ENCODE peak calls at places on chromosomes 6 and 20, in ten cellular contexts. F is aorta; L is A549; H is CD8-positive, alpha-beta T cell; Y is heart right ventricle; W is trophoblast cell; K is gastrocnemius medialis; Z is OCI-LY7; R is upper lobe of left lung; P is neural progenitor cell. N is an unnamed sample.

GRCh38 chr6:1110164-1110563 is 201.7 kb upstream of the FOXQ1 start:
- DNase-seq in F (no peak), L (no peak), H (no peak), Y (no peak), W (no peak), K (no peak), Z (no peak), R (no peak), P (no peak), N (no peak)

GRCh38 chr6:118856301-118856700 is 37.7 kb upstream of the ASF1A start:
- DNase-seq in F (no peak), L (no peak), H (no peak), Y (no peak), W (peak), K (no peak), Z (no peak), R (no peak), P (no peak), N (no peak)

GRCh38 chr6:138588805-138589434 is 89.6 kb upstream of the NHSL1 start:
- DNase-seq in F (no peak), L (peak), H (peak), Y (no peak), W (peak), K (peak), Z (peak), R (peak), P (peak), N (peak)

GRCh38 chr20:62774762-62775161 is 21.5 kb upstream of the MRGBP start:
- DNase-seq in F (no peak), L (no peak), H (no peak), Y (no peak), W (no peak), K (no peak), Z (no peak), R (peak), P (no peak), N (no peak)

GRCh38 chr6:34969662-34970265 is 80.7 kb downstream of the ANKS1A start:
- DNase-seq in F (no peak), L (no peak), H (no peak), Y (no peak), W (peak), K (no peak), Z (no peak), R (no peak), P (no peak), N (no peak)

GRCh38 chr6:14380421-14380820 is 262.8 kb downstream of the CD83 start:
- DNase-seq in F (no peak), L (no peak), H (no peak), Y (no peak), W (no peak), K (no peak), Z (no peak), R (no peak), P (peak), N (no peak)

GRCh38 chr6:132491303-132491702 is 21.6 kb downstream of the STX7 start:
- DNase-seq in F (peak), L (no peak), H (no peak), Y (no peak), W (no peak), K (no peak), Z (peak), R (no peak), P (no peak), N (no peak)

GRCh38 chr6:166459906-166460305 is 77.2 kb upstream of the MPC1 start:
- DNase-seq in F (no peak), L (no peak), H (no peak), Y (no peak), W (no peak), K (no peak), Z (no peak), R (no peak), P (no peak), N (no peak)

GRCh38 chr6:28907394-28907793 is 16.4 kb downstream of the TRIM27 start:
- DNase-seq in F (peak), L (no peak), H (no peak), Y (no peak), W (peak), K (no peak), Z (no peak), R (peak), P (no peak), N (no peak)

GRCh38 chr6:132060591-132060990 is 109.4 kb upstream of the CCN2 start:
- DNase-seq in F (no peak), L (no peak), H (no peak), Y (no peak), W (no peak), K (no peak), Z (peak), R (no peak), P (no peak), N (no peak)

GRCh38 chr20:42763015-42763414 is 426.7 kb downstream of the PTPRT start:
- DNase-seq in F (no peak), L (no peak), H (no peak), Y (no peak), W (no peak), K (no peak), Z (no peak), R (no peak), P (no peak), N (no peak)

GRCh38 chr6:15518878-15519277 is 143.9 kb downstream of the DTNBP1 start:
- DNase-seq in F (peak), L (no peak), H (no peak), Y (no peak), W (no peak), K (no peak), Z (no peak), R (no peak), P (no peak), N (no peak)

GRCh38 chr6:15518057-15518456 is 144.8 kb downstream of the DTNBP1 start:
- DNase-seq in F (peak), L (no peak), H (no peak), Y (no peak), W (peak), K (no peak), Z (no peak), R (no peak), P (no peak), N (no peak)

GRCh38 chr6:15521516-15521915 is 141.3 kb downstream of the DTNBP1 start:
- DNase-seq in F (no peak), L (no peak), H (no peak), Y (no peak), W (no peak), K (no peak), Z (no peak), R (no peak), P (no peak), N (no peak)

GRCh38 chr6:15520616-15521203 is 142.1 kb downstream of the DTNBP1 start:
- DNase-seq in F (no peak), L (no peak), H (no peak), Y (no peak), W (no peak), K (no peak), Z (no peak), R (no peak), P (no peak), N (no peak)

GRCh38 chr6:15519681-15520080 is 143.1 kb downstream of the DTNBP1 start:
- DNase-seq in F (peak), L (no peak), H (no peak), Y (no peak), W (no peak), K (no peak), Z (no peak), R (no peak), P (no peak), N (no peak)
- H3K27ac ChIP-seq in F (no peak), L (no peak), H (no peak), Y (no peak), W (no peak), K (no peak), Z (no peak), R (no peak), P (no peak), N (no peak)

DNA sequence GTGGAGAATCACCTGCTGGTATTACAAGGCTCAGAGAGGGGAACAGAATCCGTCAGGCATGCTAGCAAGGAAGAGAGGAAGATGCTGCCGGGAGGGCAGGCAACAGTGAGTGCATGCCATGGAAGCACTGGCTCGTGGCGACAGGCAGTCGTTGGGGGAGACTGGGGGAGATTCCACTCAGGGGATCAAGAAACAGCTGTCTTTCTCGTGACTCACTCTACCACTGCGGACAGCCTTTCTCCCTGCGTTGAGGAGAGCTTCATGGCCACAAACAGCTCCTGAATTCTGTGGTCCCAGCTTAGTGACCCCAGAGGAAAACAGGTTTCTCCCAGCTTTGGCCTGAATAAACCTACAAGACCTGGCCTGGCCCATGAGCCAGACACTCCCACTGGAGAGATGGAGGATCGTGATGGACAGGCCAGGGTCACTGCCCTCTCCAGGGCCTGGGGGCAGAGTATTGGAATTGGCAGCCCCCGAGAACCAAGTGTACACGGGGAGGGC is 37.4 kb downstream of the HM13 start:
- DNase-seq in F (no peak), L (no peak), H (no peak), Y (no peak), W (no peak), K (no peak), Z (no peak), R (no peak), P (no peak), N (no peak)
- H3K27ac ChIP-seq in F (no peak), L (no peak), H (no peak), Y (no peak), W (peak), K (no peak), Z (no peak), R (peak), P (no peak), N (no peak)

DNA sequence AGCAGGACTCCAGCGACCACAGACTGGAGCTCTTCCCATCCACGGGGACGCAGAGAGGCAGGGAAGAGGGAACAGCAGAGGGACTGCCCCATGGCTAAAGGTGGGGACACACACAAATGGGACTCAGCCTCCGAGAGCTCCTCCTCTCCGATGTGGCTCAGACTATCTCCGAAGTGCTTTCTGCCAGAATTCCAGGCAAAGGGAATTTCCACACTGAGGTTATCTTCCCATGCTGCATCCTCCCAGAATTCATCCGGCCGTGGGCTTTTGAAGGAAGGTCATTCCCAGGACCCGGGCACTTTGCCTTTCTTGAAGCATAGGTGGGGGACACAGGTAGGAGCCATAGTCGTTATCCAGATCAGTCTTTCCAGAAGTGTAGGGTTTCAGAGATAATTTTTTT is 67.9 kb downstream of the SULF2 start:
- DNase-seq in F (no peak), L (no peak), H (no peak), Y (no peak), W (no peak), K (no peak), Z (no peak), R (no peak), P (no peak), N (no peak)
- H3K27ac ChIP-seq in F (no peak), L (no peak), H (no peak), Y (no peak), W (no peak), K (no peak), Z (no peak), R (no peak), P (no peak), N (no peak)

GRCh38 chr20:1537731-1538058 is 19.8 kb downstream of the SIRPD start:
- DNase-seq in F (peak), L (no peak), H (no peak), Y (peak), W (no peak), K (peak), Z (peak), R (peak), P (no peak), N (no peak)

GRCh38 chr20:1536893-1537730 is 20.4 kb downstream of the SIRPD start:
- DNase-seq in F (no peak), L (no peak), H (no peak), Y (no peak), W (no peak), K (no peak), Z (no peak), R (peak), P (no peak), N (no peak)

GRCh38 chr20:1539816-1540215 is 17.7 kb downstream of the SIRPD start:
- DNase-seq in F (no peak), L (no peak), H (no peak), Y (no peak), W (no peak), K (no peak), Z (no peak), R (no peak), P (no peak), N (no peak)

GRCh38 chr20:1535420-1536175 is 21.9 kb downstream of the SIRPD start:
- DNase-seq in F (no peak), L (no peak), H (no peak), Y (no peak), W (no peak), K (no peak), Z (peak), R (peak), P (no peak), N (no peak)

GRCh38 chr20:1538655-1539054 is 18.9 kb downstream of the SIRPD start:
- DNase-seq in F (no peak), L (no peak), H (no peak), Y (no peak), W (peak), K (no peak), Z (no peak), R (no peak), P (no peak), N (no peak)
- H3K27ac ChIP-seq in F (no peak), L (no peak), H (no peak), Y (no peak), W (no peak), K (no peak), Z (no peak), R (peak), P (no peak), N (no peak)

GRCh38 chr20:47775039-47775438 is 10.2 kb downstream of the SULF2 start:
- DNase-seq in F (no peak), L (no peak), H (no peak), Y (no peak), W (no peak), K (no peak), Z (no peak), R (no peak), P (no peak), N (no peak)
- H3K27ac ChIP-seq in F (no peak), L (no peak), H (no peak), Y (no peak), W (no peak), K (peak), Z (no peak), R (no peak), P (no peak), N (no peak)

DNA sequence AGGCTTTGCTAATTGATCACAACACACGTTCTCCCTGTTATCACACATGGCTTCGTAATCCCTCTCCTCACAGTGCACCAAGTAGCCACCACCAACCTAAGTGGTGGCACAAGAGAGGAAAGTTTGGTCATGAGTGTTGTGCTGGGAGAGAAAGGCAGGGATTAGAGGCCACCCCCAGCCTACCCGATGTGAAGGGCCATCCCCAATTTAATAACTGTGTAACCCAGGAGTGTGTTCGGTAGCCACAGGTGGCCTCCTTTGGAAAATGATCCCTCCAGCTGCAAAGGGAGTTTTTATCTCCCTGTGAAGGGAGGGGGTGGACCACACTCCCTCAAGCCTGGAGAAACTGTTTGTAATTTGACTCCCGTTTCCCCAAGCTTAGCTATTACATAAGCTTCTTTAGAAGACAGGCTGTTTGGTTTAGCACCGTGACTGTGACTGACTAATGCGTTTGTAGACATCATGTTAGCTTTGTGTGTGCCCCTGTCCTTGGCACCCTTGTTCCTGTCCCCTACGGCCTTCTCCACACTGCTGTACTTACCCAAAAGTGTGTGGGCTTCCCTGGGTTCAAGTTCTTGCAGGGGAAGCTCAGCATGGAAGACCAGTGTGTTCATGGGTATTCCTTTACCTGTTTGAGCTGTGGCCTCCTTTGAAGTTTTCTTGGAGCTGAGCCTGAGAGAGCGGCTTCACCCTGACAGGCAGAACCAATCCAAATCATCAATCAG is 20.6 kb downstream of the PPP1R16B start:
- DNase-seq in F (no peak), L (peak), H (no peak), Y (no peak), W (no peak), K (no peak), Z (no peak), R (no peak), P (peak), N (no peak)
- H3K27ac ChIP-seq in F (no peak), L (peak), H (no peak), Y (no peak), W (no peak), K (no peak), Z (no peak), R (no peak), P (no peak), N (no peak)

DNA sequence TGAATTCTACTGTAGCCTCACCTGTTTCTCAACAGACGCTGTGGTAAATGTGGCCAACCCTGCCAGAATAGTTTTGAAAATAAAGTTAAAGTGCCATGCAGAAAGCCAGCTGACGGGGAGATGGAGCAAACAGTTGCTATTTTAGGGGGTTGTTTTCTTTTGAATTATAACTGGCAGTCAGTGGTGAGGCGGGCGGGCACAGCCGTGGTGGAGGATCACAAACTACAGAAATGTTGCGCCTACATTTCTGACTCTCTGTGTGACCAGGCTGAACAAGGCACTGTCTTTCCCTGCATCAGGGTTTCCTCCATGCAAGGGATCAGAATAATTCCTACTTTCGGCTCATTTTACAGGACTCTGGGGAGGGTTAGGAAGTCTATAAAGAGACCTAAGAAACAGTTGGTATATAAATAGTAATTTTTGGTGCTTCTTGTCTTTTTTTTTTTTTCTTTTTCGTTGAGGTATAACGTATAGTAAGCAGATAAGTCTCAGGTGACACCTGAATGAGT is 17.2 kb downstream of the CHMP4B start:
- DNase-seq in F (no peak), L (no peak), H (no peak), Y (no peak), W (no peak), K (peak), Z (peak), R (no peak), P (no peak), N (no peak)
- H3K27ac ChIP-seq in F (no peak), L (no peak), H (no peak), Y (peak), W (no peak), K (peak), Z (peak), R (peak), P (no peak), N (no peak)

GRCh38 chr20:50545123-50545522 is 34.9 kb downstream of the PTPN1 start:
- DNase-seq in F (no peak), L (no peak), H (no peak), Y (no peak), W (no peak), K (no peak), Z (no peak), R (no peak), P (no peak), N (no peak)

GRCh38 chr20:50538276-50538675 is 28.1 kb downstream of the PTPN1 start:
- DNase-seq in F (no peak), L (no peak), H (no peak), Y (no peak), W (no peak), K (no peak), Z (no peak), R (no peak), P (no peak), N (no peak)

GRCh38 chr20:50540620-50541605 is 30.7 kb downstream of the PTPN1 start:
- DNase-seq in F (no peak), L (peak), H (no peak), Y (no peak), W (peak), K (no peak), Z (no peak), R (peak), P (no peak), N (no peak)

GRCh38 chr20:50543326-50543725 is 33.1 kb downstream of the PTPN1 start:
- DNase-seq in F (no peak), L (no peak), H (no peak), Y (no peak), W (no peak), K (no peak), Z (peak), R (no peak), P (no peak), N (no peak)

DNA sequence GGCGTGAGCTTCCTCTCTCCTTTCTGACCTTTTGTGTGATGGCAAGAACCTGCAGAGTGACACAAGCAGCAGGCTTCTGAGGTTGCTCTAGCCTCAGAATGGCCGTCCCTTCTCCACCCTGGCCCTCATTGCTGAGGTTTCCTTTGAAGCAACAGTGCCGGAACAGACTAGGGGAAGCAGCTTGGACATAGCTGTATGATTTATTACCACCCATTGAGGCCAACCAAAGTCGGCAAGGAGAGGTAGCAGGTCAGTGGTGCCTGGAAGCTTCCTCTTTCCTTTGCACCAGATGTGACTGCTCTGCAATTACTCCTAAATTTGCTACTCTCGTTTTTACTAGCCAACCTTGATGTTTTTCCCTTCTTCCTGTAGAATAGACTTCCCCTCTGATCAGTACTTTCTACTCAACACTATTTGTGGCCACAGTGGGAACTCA is 31.4 kb downstream of the PTPN1 start:
- DNase-seq in F (no peak), L (no peak), H (no peak), Y (no peak), W (no peak), K (no peak), Z (peak), R (no peak), P (no peak), N (no peak)
- H3K27ac ChIP-seq in F (peak), L (peak), H (no peak), Y (peak), W (peak), K (peak), Z (peak), R (peak), P (no peak), N (no peak)